ENCODE peak calls at places on chromosomes 12 and 14, in eight cellular contexts. One of them, this sample, is unnamed.

GRCh38 chr14:99548285-99548684 is 55.7 kb downstream of the CCDC85C start:
- DNase-seq in adrenal gland: no peak
- DNase-seq in GM12891: no peak
- DNase-seq in sigmoid colon: peak; percentile 90
- DNase-seq in A549: no peak
- DNase-seq in stomach: no peak
- DNase-seq in body of pancreas: no peak
- DNase-seq in GM12892: no peak
- DNase-seq in this sample: no peak

GRCh38 chr12:68250454-68250853 is 3.0 kb downstream of the IL22 start:
- DNase-seq in adrenal gland: no peak
- DNase-seq in GM12891: no peak
- DNase-seq in sigmoid colon: no peak
- DNase-seq in A549: no peak
- DNase-seq in stomach: no peak
- DNase-seq in body of pancreas: no peak
- DNase-seq in GM12892: no peak
- DNase-seq in this sample: no peak

GRCh38 chr14:92014014-92014413 is 25.8 kb downstream of the TRIP11 start:
- DNase-seq in adrenal gland: no peak
- DNase-seq in GM12891: no peak
- DNase-seq in sigmoid colon: no peak
- DNase-seq in A549: no peak
- DNase-seq in stomach: no peak
- DNase-seq in body of pancreas: no peak
- DNase-seq in GM12892: no peak
- DNase-seq in this sample: no peak

GRCh38 chr12:116717466-116718457 is 20.1 kb downstream of the SPRING1 start:
- DNase-seq in adrenal gland: peak; percentile 45
- DNase-seq in GM12891: no peak
- DNase-seq in sigmoid colon: peak; percentile 93
- DNase-seq in A549: no peak
- DNase-seq in stomach: no peak
- DNase-seq in body of pancreas: peak; percentile 46
- DNase-seq in GM12892: no peak
- DNase-seq in this sample: no peak

GRCh38 chr12:2344476-2344875 is 291.7 kb downstream of the CACNA1C start:
- DNase-seq in adrenal gland: no peak
- DNase-seq in GM12891: no peak
- DNase-seq in sigmoid colon: no peak
- DNase-seq in A549: no peak
- DNase-seq in stomach: no peak
- DNase-seq in body of pancreas: no peak
- DNase-seq in GM12892: no peak
- DNase-seq in this sample: no peak

GRCh38 chr12:116924558-116925453 is 14.1 kb downstream of the FBXW8 start:
- DNase-seq in adrenal gland: peak; percentile 31
- DNase-seq in GM12891: no peak
- DNase-seq in sigmoid colon: no peak
- DNase-seq in A549: no peak
- DNase-seq in stomach: no peak
- DNase-seq in body of pancreas: peak; percentile 9
- DNase-seq in GM12892: peak; percentile 21
- DNase-seq in this sample: peak; percentile 68

GRCh38 chr14:20556500-20557211 is 4.2 kb downstream of the RNASE9 start:
- DNase-seq in adrenal gland: no peak
- DNase-seq in GM12891: no peak
- DNase-seq in sigmoid colon: no peak
- DNase-seq in A549: no peak
- DNase-seq in stomach: no peak
- DNase-seq in body of pancreas: no peak
- DNase-seq in GM12892: no peak
- DNase-seq in this sample: no peak

GRCh38 chr12:1580526-1580925 is 13.9 kb downstream of the FBXL14 start:
- DNase-seq in adrenal gland: no peak
- DNase-seq in GM12891: no peak
- DNase-seq in sigmoid colon: no peak
- DNase-seq in A549: no peak
- DNase-seq in stomach: no peak
- DNase-seq in body of pancreas: no peak
- DNase-seq in GM12892: no peak
- DNase-seq in this sample: no peak

GRCh38 chr12:20044836-20045235 is 323.5 kb upstream of the PDE3A start:
- DNase-seq in adrenal gland: no peak
- DNase-seq in GM12891: no peak
- DNase-seq in sigmoid colon: no peak
- DNase-seq in A549: no peak
- DNase-seq in stomach: no peak
- DNase-seq in body of pancreas: no peak
- DNase-seq in GM12892: no peak
- DNase-seq in this sample: no peak

GRCh38 chr12:93678779-93679178 is 1.6 kb downstream of the CRADD start:
- DNase-seq in adrenal gland: no peak
- DNase-seq in GM12891: no peak
- DNase-seq in sigmoid colon: no peak
- DNase-seq in A549: no peak
- DNase-seq in stomach: no peak
- DNase-seq in body of pancreas: no peak
- DNase-seq in GM12892: no peak
- DNase-seq in this sample: no peak

GRCh38 chr12:78088391-78088832 is 257.7 kb downstream of the NAV3 start:
- DNase-seq in adrenal gland: no peak
- DNase-seq in GM12891: no peak
- DNase-seq in sigmoid colon: no peak
- DNase-seq in A549: peak; percentile 1
- DNase-seq in stomach: no peak
- DNase-seq in body of pancreas: no peak
- DNase-seq in GM12892: no peak
- DNase-seq in this sample: no peak

GRCh38 chr12:8637666-8638065 is 25.0 kb downstream of the MFAP5 start:
- DNase-seq in adrenal gland: no peak
- DNase-seq in GM12891: no peak
- DNase-seq in sigmoid colon: no peak
- DNase-seq in A549: no peak
- DNase-seq in stomach: no peak
- DNase-seq in body of pancreas: no peak
- DNase-seq in GM12892: no peak
- DNase-seq in this sample: no peak

GRCh38 chr12:115017346-115017745 is 333.4 kb upstream of the TBX3 start:
- DNase-seq in adrenal gland: no peak
- DNase-seq in GM12891: no peak
- DNase-seq in sigmoid colon: no peak
- DNase-seq in A549: no peak
- DNase-seq in stomach: no peak
- DNase-seq in body of pancreas: no peak
- DNase-seq in GM12892: no peak
- DNase-seq in this sample: no peak

GRCh38 chr12:27177716-27178115 is 66.4 kb upstream of the STK38L start:
- DNase-seq in adrenal gland: no peak
- DNase-seq in GM12891: no peak
- DNase-seq in sigmoid colon: no peak
- DNase-seq in A549: no peak
- DNase-seq in stomach: no peak
- DNase-seq in body of pancreas: no peak
- DNase-seq in GM12892: no peak
- DNase-seq in this sample: no peak

GRCh38 chr14:22836301-22837058 is at the start of gene MMP14:
- DNase-seq in adrenal gland: peak; percentile 86
- DNase-seq in GM12891: no peak
- DNase-seq in sigmoid colon: peak; percentile 94
- DNase-seq in A549: no peak
- DNase-seq in stomach: peak; percentile 69
- DNase-seq in body of pancreas: peak; percentile 81
- DNase-seq in GM12892: no peak
- DNase-seq in this sample: no peak

GRCh38 chr14:22838631-22839041 is 2.3 kb downstream of the MMP14 start:
- DNase-seq in adrenal gland: peak; percentile 21
- DNase-seq in GM12891: no peak
- DNase-seq in sigmoid colon: no peak
- DNase-seq in A549: no peak
- DNase-seq in stomach: no peak
- DNase-seq in body of pancreas: peak; percentile 40
- DNase-seq in GM12892: no peak
- DNase-seq in this sample: no peak

GRCh38 chr14:22837750-22838538 is 1.6 kb downstream of the MMP14 start:
- DNase-seq in adrenal gland: peak; percentile 56
- DNase-seq in GM12891: no peak
- DNase-seq in sigmoid colon: peak; percentile 95
- DNase-seq in A549: no peak
- DNase-seq in stomach: no peak
- DNase-seq in body of pancreas: peak; percentile 46
- DNase-seq in GM12892: no peak
- DNase-seq in this sample: no peak

GRCh38 chr14:22835505-22835904 is 880 bp upstream of the MMP14 start:
- DNase-seq in adrenal gland: no peak
- DNase-seq in GM12891: no peak
- DNase-seq in sigmoid colon: no peak
- DNase-seq in A549: no peak
- DNase-seq in stomach: no peak
- DNase-seq in body of pancreas: no peak
- DNase-seq in GM12892: no peak
- DNase-seq in this sample: no peak

GRCh38 chr14:22837059-22837749 is 819 bp downstream of the MMP14 start:
- DNase-seq in adrenal gland: peak; percentile 73
- DNase-seq in GM12891: no peak
- DNase-seq in sigmoid colon: peak; percentile 86
- DNase-seq in A549: no peak
- DNase-seq in stomach: peak; percentile 71
- DNase-seq in body of pancreas: peak; percentile 71
- DNase-seq in GM12892: no peak
- DNase-seq in this sample: no peak
- TF ChIP-seq POLR2A in adrenal gland: peak; percentile 58
- TF ChIP-seq POLR2A in GM12891: no peak
- TF ChIP-seq POLR2A in sigmoid colon: peak; percentile 27
- TF ChIP-seq POLR2A in A549: no peak
- TF ChIP-seq POLR2A in stomach: no peak
- TF ChIP-seq POLR2A in body of pancreas: no peak
- TF ChIP-seq POLR2A in GM12892: no peak
- TF ChIP-seq POLR2A in this sample: peak; percentile 9

GRCh38 chr12:76863811-76864210 is 15.0 kb downstream of the CSRP2 start:
- DNase-seq in adrenal gland: no peak
- DNase-seq in GM12891: no peak
- DNase-seq in sigmoid colon: no peak
- DNase-seq in A549: no peak
- DNase-seq in stomach: no peak
- DNase-seq in body of pancreas: no peak
- DNase-seq in GM12892: no peak
- DNase-seq in this sample: no peak
- TF ChIP-seq POLR2A in adrenal gland: no peak
- TF ChIP-seq POLR2A in GM12891: no peak
- TF ChIP-seq POLR2A in sigmoid colon: no peak
- TF ChIP-seq POLR2A in A549: no peak
- TF ChIP-seq POLR2A in stomach: no peak
- TF ChIP-seq POLR2A in body of pancreas: no peak
- TF ChIP-seq POLR2A in GM12892: no peak
- TF ChIP-seq POLR2A in this sample: no peak

DNA sequence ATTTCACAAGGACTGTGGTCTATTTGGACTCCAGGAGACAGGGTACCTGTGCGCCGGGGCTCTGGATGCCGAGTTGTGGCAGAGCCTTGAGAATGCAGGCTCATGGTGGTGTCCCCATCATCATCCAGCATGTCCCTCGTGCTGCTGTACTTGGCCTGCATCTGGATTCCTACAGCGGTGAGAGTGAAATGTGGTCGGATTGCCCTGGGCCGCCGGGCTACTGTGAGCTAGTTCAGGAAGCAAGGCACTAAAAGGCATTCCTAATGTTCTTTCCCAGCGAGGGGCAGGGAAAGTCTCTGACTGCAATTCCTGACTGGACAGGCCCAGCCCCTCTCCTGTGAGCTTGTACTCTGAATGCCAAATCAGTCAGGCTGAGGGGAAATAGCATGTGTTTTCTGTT is at the start of gene CLEC1A:
- DNase-seq in adrenal gland: no peak
- DNase-seq in GM12891: no peak
- DNase-seq in sigmoid colon: no peak
- DNase-seq in A549: no peak
- DNase-seq in stomach: no peak
- DNase-seq in body of pancreas: no peak
- DNase-seq in GM12892: no peak
- DNase-seq in this sample: no peak
- TF ChIP-seq POLR2A in adrenal gland: peak; percentile 34
- TF ChIP-seq POLR2A in GM12891: no peak
- TF ChIP-seq POLR2A in sigmoid colon: no peak
- TF ChIP-seq POLR2A in A549: no peak
- TF ChIP-seq POLR2A in stomach: no peak
- TF ChIP-seq POLR2A in body of pancreas: no peak
- TF ChIP-seq POLR2A in GM12892: no peak
- TF ChIP-seq POLR2A in this sample: no peak

DNA sequence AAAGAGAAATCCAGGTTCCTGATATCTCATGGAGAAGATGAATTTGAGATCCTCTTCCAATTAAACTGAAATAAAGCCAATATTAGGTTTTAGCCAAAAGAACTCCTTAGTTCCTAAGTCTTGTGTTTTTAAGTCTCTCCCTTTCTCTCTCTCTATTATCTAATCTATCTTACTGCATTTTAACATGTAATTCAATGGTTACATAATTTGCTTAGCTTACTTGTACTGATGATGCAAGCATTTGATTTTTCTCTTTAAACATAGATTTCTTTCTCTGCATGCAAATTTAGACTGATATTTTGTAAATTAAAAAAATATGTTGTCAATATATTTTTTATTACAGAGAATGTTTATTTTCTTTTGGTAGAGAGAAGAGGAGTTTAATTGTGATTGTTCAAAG is 78.2 kb downstream of the MIPOL1 start:
- DNase-seq in adrenal gland: no peak
- DNase-seq in GM12891: no peak
- DNase-seq in sigmoid colon: no peak
- DNase-seq in A549: no peak
- DNase-seq in stomach: no peak
- DNase-seq in body of pancreas: no peak
- DNase-seq in GM12892: no peak
- DNase-seq in this sample: no peak
- TF ChIP-seq POLR2A in adrenal gland: no peak
- TF ChIP-seq POLR2A in GM12891: no peak
- TF ChIP-seq POLR2A in sigmoid colon: no peak
- TF ChIP-seq POLR2A in A549: no peak
- TF ChIP-seq POLR2A in stomach: no peak
- TF ChIP-seq POLR2A in body of pancreas: no peak
- TF ChIP-seq POLR2A in GM12892: no peak
- TF ChIP-seq POLR2A in this sample: no peak